ENCODE peak calls at places on chromosome 5, in ten cellular contexts. U, A, L, Q, V, W, I, S, X and Z are unnamed samples. For H3K27me3, the result is how much of the 10 kb centered on the place peaks cover.

GRCh38 chr5:65128226-65128625 is 353.5 kb downstream of the ADAMTS6 start:
- DNase-seq in V (peak), Q (no peak), A (peak), X (no peak), W (no peak), L (no peak), S (no peak), U (no peak), I (no peak), Z (no peak)

GRCh38 chr5:138696501-138696900 is 56.7 kb upstream of the CTNNA1 start:
- DNase-seq in A (no peak), L (no peak), S (no peak), V (peak), X (peak), W (no peak), U (no peak), Q (no peak), I (peak), Z (no peak)

GRCh38 chr5:71830626-71831539 is 111.8 kb downstream of the CARTPT start:
- DNase-seq in L (peak), Q (peak), V (no peak), A (peak), S (peak), W (peak), U (no peak), X (no peak), I (no peak), Z (no peak)

GRCh38 chr5:172833691-172834569 is at the start of gene ERGIC1:
- DNase-seq in X (peak), U (peak), L (peak), I (no peak), Q (peak), A (peak), S (peak), W (peak), V (peak), Z (no peak)

GRCh38 chr5:140855772-140856674 is at the start of gene PCDHA10:
- DNase-seq in L (no peak), V (peak), S (peak), X (no peak), I (no peak), A (peak), Q (no peak), U (no peak), W (no peak), Z (no peak)

GRCh38 chr5:31413030-31413812 is 118.7 kb downstream of the DROSHA start:
- DNase-seq in I (no peak), A (no peak), U (no peak), V (no peak), Q (no peak), S (no peak), X (no peak), W (no peak), L (no peak), Z (no peak)

GRCh38 chr5:85906460-85906859 is 711.3 kb upstream of the COX7C start:
- DNase-seq in S (no peak), V (no peak), U (no peak), W (no peak), Q (no peak), I (no peak), L (no peak), A (no peak), X (no peak), Z (no peak)

GRCh38 chr5:176806137-176806536 is 4.2 kb upstream of the UNC5A start:
- DNase-seq in S (peak), I (no peak), L (no peak), W (no peak), A (peak), Q (no peak), V (peak), U (no peak), X (no peak), Z (no peak)

GRCh38 chr5:77426670-77427069 is 65.4 kb downstream of the WDR41 start:
- DNase-seq in L (no peak), I (no peak), S (no peak), W (no peak), Q (no peak), X (no peak), A (peak), U (no peak), V (no peak), Z (no peak)

GRCh38 chr5:109962882-109963603 is 273.3 kb downstream of the MAN2A1 start:
- DNase-seq in X (no peak), S (no peak), A (no peak), Q (no peak), V (no peak), L (no peak), I (no peak), U (no peak), W (no peak), Z (no peak)

GRCh38 chr5:132227485-132228240 is at the start of gene P4HA2:
- DNase-seq in Q (peak), I (no peak), A (peak), X (peak), U (peak), S (peak), V (peak), W (peak), L (peak), Z (no peak)

GRCh38 chr5:131641494-131641893 is 6.5 kb upstream of the RAPGEF6 start:
- DNase-seq in L (no peak), I (no peak), S (no peak), V (no peak), U (no peak), X (no peak), A (no peak), W (no peak), Q (no peak), Z (no peak)

GRCh38 chr5:27172708-27173107 is 134.3 kb upstream of the CDH9 start:
- DNase-seq in U (no peak), I (no peak), V (no peak), A (no peak), X (no peak), L (no peak), S (no peak), W (no peak), Q (no peak), Z (no peak)

GRCh38 chr5:76674330-76675066 is 41.4 kb upstream of the F2R start:
- DNase-seq in X (no peak), L (no peak), A (no peak), V (no peak), Q (no peak), W (no peak), S (no peak), I (no peak), U (no peak), Z (no peak)

GRCh38 chr5:125550237-125550636 is 803.8 kb upstream of the ZNF608 start:
- DNase-seq in Q (no peak), X (no peak), I (no peak), A (peak), V (no peak), W (no peak), U (no peak), S (no peak), L (no peak), Z (no peak)

GRCh38 chr5:66710557-66710956 is 114.4 kb downstream of the MAST4 start:
- DNase-seq in V (no peak), Q (no peak), I (no peak), X (no peak), A (peak), W (no peak), L (no peak), U (no peak), S (no peak), Z (no peak)

GRCh38 chr5:159550951-159551350 is 220.7 kb upstream of the IL12B start:
- DNase-seq in I (no peak), V (no peak), S (no peak), L (no peak), A (peak), X (no peak), U (no peak), W (no peak), Q (no peak), Z (no peak)

GRCh38 chr5:96344678-96345612 is 88.1 kb downstream of the PCSK1 start:
- DNase-seq in V (no peak), W (no peak), A (peak), L (no peak), U (peak), X (no peak), S (peak), Q (no peak), I (no peak), Z (peak)

GRCh38 chr5:96823900-96824351 is 16.2 kb upstream of the ERAP1 start:
- DNase-seq in W (no peak), L (no peak), I (peak), A (peak), V (no peak), U (no peak), S (no peak), Q (no peak), X (peak), Z (peak)

GRCh38 chr5:154421868-154422267 is 23.9 kb upstream of the SAP30L start:
- DNase-seq in Q (no peak), I (no peak), W (no peak), S (no peak), V (peak), U (peak), L (no peak), X (no peak), A (peak), Z (no peak)

GRCh38 chr5:50302815-50303490 is 138.1 kb downstream of the EMB start:
- DNase-seq in Q (no peak), V (no peak), L (no peak), U (no peak), X (no peak), W (no peak), I (peak), S (no peak), A (no peak), Z (peak)

GRCh38 chr5:149913449-149914419 is 30.9 kb downstream of the PDE6A start:
- DNase-seq in W (no peak), X (no peak), L (no peak), I (no peak), V (no peak), Q (no peak), S (no peak), A (no peak), U (no peak), Z (peak)

GRCh38 chr5:176594554-176594953 is 15.4 kb downstream of the GPRIN1 start:
- DNase-seq in A (no peak), X (peak), W (no peak), Q (no peak), U (no peak), L (no peak), V (no peak), S (no peak), I (no peak), Z (no peak)

GRCh38 chr5:10987881-10988504 is 227.0 kb upstream of the DAP start:
- DNase-seq in X (no peak), I (no peak), Q (peak), S (peak), A (no peak), W (peak), L (no peak), U (peak), V (peak), Z (peak)

GRCh38 chr5:31449175-31449574 is 82.7 kb downstream of the DROSHA start:
- DNase-seq in L (no peak), W (no peak), A (no peak), S (no peak), X (no peak), U (no peak), I (no peak), Q (no peak), V (no peak), Z (no peak)

GRCh38 chr5:67181648-67182218 is 14.9 kb downstream of the CD180 start:
- DNase-seq in A (no peak), L (no peak), X (no peak), V (peak), W (no peak), S (no peak), Q (no peak), I (no peak), U (no peak), Z (no peak)

GRCh38 chr5:36724429-36725332 is 118.3 kb downstream of the SLC1A3 start:
- DNase-seq in S (no peak), I (no peak), Q (peak), V (peak), A (no peak), W (peak), X (no peak), U (peak), L (no peak), Z (no peak)

GRCh38 chr5:163564321-163564924 is 59.0 kb downstream of the MAT2B start:
- DNase-seq in S (peak), I (peak), W (no peak), A (peak), V (peak), X (no peak), U (peak), Q (no peak), L (no peak), Z (no peak)

GRCh38 chr5:180787025-180787424 is 15.6 kb downstream of the MGAT1 start:
- DNase-seq in W (peak), U (no peak), A (no peak), V (peak), L (no peak), X (no peak), S (no peak), Q (no peak), I (no peak), Z (no peak)

GRCh38 chr5:178280631-178281030 is 48.0 kb upstream of the PHYKPL start:
- DNase-seq in Q (no peak), A (no peak), I (no peak), V (no peak), L (peak), U (no peak), X (peak), S (no peak), W (no peak), Z (no peak)

GRCh38 chr5:106094836-106095235 is 1575.9 kb downstream of the EFNA5 start:
- DNase-seq in L (no peak), A (no peak), X (no peak), U (no peak), I (no peak), Q (no peak), W (no peak), S (no peak), V (no peak), Z (no peak)

GRCh38 chr5:72505539-72505938 is 1.7 kb downstream of the ZNF366 start:
- DNase-seq in W (no peak), Q (no peak), X (no peak), U (no peak), S (no peak), A (no peak), V (no peak), I (no peak), L (no peak), Z (no peak)

GRCh38 chr5:18761801-18762200 is 1127.5 kb downstream of the TAF11L14 start:
- DNase-seq in V (no peak), U (no peak), Q (no peak), W (no peak), X (no peak), L (no peak), S (no peak), A (no peak), I (no peak), Z (no peak)

GRCh38 chr5:38751103-38751502 is 94.7 kb upstream of the OSMR start:
- DNase-seq in I (no peak), S (no peak), Q (no peak), L (no peak), U (no peak), X (no peak), A (peak), V (peak), W (no peak), Z (no peak)

GRCh38 chr5:127063236-127063913 is 9.9 kb downstream of the C5orf63 start:
- DNase-seq in U (no peak), A (no peak), L (no peak), V (no peak), S (no peak), X (no peak), W (no peak), Q (no peak), I (no peak), Z (no peak)

GRCh38 chr5:150729859-150730258 is 29.0 kb downstream of the DCTN4 start:
- DNase-seq in A (peak), X (no peak), S (no peak), I (no peak), U (no peak), V (no peak), W (no peak), L (no peak), Q (no peak), Z (no peak)

GRCh38 chr5:145104106-145104505 is 731.0 kb downstream of the PRELID2 start:
- DNase-seq in A (no peak), L (no peak), Q (no peak), I (no peak), U (no peak), X (no peak), V (no peak), W (no peak), S (no peak), Z (no peak)

GRCh38 chr5:136058031-136058971 is 29.5 kb downstream of the TGFBI start:
- DNase-seq in A (peak), W (no peak), X (no peak), U (no peak), S (no peak), Q (peak), L (peak), V (peak), I (no peak), Z (peak)

GRCh38 chr5:128036961-128037360 is 46.6 kb upstream of the SLC12A2 start:
- DNase-seq in L (no peak), V (no peak), X (no peak), W (no peak), U (no peak), Q (no peak), I (no peak), S (no peak), A (no peak), Z (no peak)

GRCh38 chr5:171668097-171668412 is 117.6 kb upstream of the SMIM23 start:
- DNase-seq in V (no peak), Q (no peak), W (no peak), I (no peak), S (no peak), U (no peak), L (no peak), A (no peak), X (no peak), Z (no peak)
- H3K4me3 ChIP-seq in V (no peak), Q (no peak), W (no peak), I (no peak), S (no peak), U (no peak), L (no peak), A (peak), X (no peak), Z (no peak)

DNA sequence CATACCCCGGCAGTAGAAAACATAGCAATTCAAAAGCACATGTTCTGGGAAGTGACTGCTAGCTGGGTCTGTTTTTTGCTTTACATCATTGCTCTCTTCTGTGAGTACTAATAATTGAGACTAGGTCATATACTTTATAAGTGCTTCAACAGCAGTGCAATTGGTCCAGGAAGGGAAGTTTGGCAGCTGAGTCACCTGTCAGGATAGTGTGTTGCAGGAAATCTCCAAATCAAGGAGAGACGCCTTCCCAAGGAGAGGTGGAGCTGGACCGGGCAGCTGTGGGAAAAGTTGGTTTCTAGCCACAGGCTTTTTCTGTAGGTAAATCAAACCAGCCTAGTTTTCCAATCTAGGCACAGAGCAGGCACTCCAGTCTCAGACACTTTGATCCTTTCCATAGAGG is 330.1 kb downstream of the ENC1 start:
- DNase-seq in I (no peak), V (no peak), S (no peak), U (no peak), A (no peak), L (no peak), X (no peak), W (no peak), Q (no peak), Z (no peak)
- TF ChIP-seq CTCF in I (no peak), V (no peak), S (no peak), U (no peak), A (no peak), L (no peak), X (no peak), W (no peak), Q (no peak), Z (no peak)

GRCh38 chr5:55218966-55219365 is 8.1 kb downstream of the MCIDAS start:
- DNase-seq in I (no peak), A (no peak), V (no peak), S (no peak), L (no peak), U (no peak), Q (no peak), X (peak), W (peak), Z (no peak)

GRCh38 chr5:55222061-55222818 is 4.9 kb downstream of the MCIDAS start:
- DNase-seq in V (peak), S (no peak), L (no peak), I (no peak), A (no peak), W (no peak), U (no peak), X (no peak), Q (no peak), Z (no peak)

GRCh38 chr5:55219770-55220169 is 7.3 kb downstream of the MCIDAS start:
- DNase-seq in Q (no peak), A (no peak), V (no peak), I (no peak), L (no peak), X (no peak), U (no peak), S (no peak), W (no peak), Z (no peak)

GRCh38 chr5:55222819-55223124 is 4.3 kb downstream of the MCIDAS start:
- DNase-seq in I (no peak), A (no peak), L (no peak), V (no peak), Q (no peak), X (no peak), W (no peak), U (no peak), S (no peak), Z (no peak)

GRCh38 chr5:55220433-55221185 is 6.5 kb downstream of the MCIDAS start:
- DNase-seq in Q (no peak), L (no peak), U (no peak), S (peak), W (no peak), I (no peak), X (no peak), A (no peak), V (peak), Z (no peak)
- H3K27me3 ChIP-seq in Q (half or more), L (half or more), U (under half), S (half or more), W (half or more), I (under half), X (under half), A (half or more), V (half or more), Z (half or more)

GRCh38 chr5:146203872-146204192 is 427 bp downstream of the RBM27 start:
- DNase-seq in V (no peak), S (no peak), W (no peak), X (no peak), I (no peak), Q (no peak), U (peak), L (no peak), A (no peak), Z (no peak)

GRCh38 chr5:146205499-146206202 is 2.2 kb downstream of the RBM27 start:
- DNase-seq in A (no peak), X (no peak), U (no peak), V (no peak), W (no peak), S (no peak), Q (no peak), I (no peak), L (no peak), Z (no peak)

GRCh38 chr5:146208916-146209522 is 5.6 kb downstream of the RBM27 start:
- DNase-seq in A (peak), U (no peak), W (no peak), S (no peak), I (no peak), Q (no peak), V (no peak), L (no peak), X (no peak), Z (no peak)

GRCh38 chr5:146203011-146203871 is at the start of gene RBM27:
- DNase-seq in X (peak), I (peak), V (peak), L (peak), A (peak), W (peak), U (peak), S (peak), Q (peak), Z (peak)

GRCh38 chr5:146206257-146206656 is 2.9 kb downstream of the RBM27 start:
- DNase-seq in A (no peak), V (no peak), I (no peak), X (no peak), W (no peak), L (no peak), U (no peak), S (no peak), Q (no peak), Z (no peak)
- H3K4me3 ChIP-seq in A (no peak), V (no peak), I (no peak), X (no peak), W (no peak), L (no peak), U (no peak), S (no peak), Q (no peak), Z (no peak)

GRCh38 chr5:4294878-4295277 is 699.2 kb downstream of the IRX1 start:
- DNase-seq in U (no peak), Q (no peak), W (no peak), L (no peak), V (no peak), S (peak), A (no peak), X (no peak), I (no peak), Z (no peak)

GRCh38 chr5:4295663-4296339 is 700.2 kb downstream of the IRX1 start:
- DNase-seq in I (no peak), U (peak), W (no peak), V (peak), A (no peak), Q (no peak), L (no peak), X (no peak), S (peak), Z (no peak)
- TF ChIP-seq CTCF in I (peak), U (no peak), W (peak), V (peak), A (no peak), Q (no peak), L (no peak), X (peak), S (no peak), Z (peak)

DNA sequence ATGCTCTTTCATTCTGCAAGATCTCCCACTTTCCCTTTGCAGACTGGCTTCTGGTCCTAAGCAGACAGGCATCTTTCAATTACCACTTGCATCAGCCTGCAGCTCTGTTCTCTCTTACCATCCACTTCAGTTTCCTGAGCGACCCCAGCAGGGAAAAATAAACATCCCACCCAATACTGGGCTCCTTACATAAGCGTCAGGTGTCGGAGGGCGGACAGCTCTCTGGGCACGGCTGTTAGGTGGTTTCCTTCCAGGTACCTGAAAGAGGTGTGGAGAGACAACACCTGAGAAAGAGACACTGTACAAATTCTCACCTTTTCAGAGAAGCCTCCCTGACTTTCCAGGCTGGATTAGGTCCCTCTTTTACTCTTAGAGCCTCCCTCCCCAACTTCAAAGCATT is 145.1 kb upstream of the PANK3 start:
- DNase-seq in I (no peak), Q (no peak), A (no peak), U (no peak), W (no peak), X (no peak), L (no peak), V (no peak), S (no peak), Z (no peak)
- H3K27me3 ChIP-seq in I (under half), Q (under half), A (under half), U (under half), W (under half), X (under half), L (under half), V (under half), S (under half), Z (under half)